ENCODE peak calls at places on chromosomes 5 and 9, in five cellular contexts. One of them, this sample, is unnamed.

GRCh38 chr9:129280236-129281231 is 102.5 kb upstream of the IER5L start:
- DNase-seq in choroid plexus epithelial cell: no peak
- DNase-seq in iris pigment epithelial cell: no peak
- DNase-seq in brain microvascular endothelial cell: no peak
- DNase-seq in EL: no peak
- DNase-seq in this sample: no peak

GRCh38 chr5:126234563-126235195 is 188.5 kb upstream of the GRAMD2B start:
- DNase-seq in EL: peak; percentile 31
- DNase-seq in choroid plexus epithelial cell: peak; percentile 66
- DNase-seq in iris pigment epithelial cell: peak; percentile 36
- DNase-seq in brain microvascular endothelial cell: peak; percentile 18
- DNase-seq in this sample: peak; percentile 24

GRCh38 chr5:41182666-41183065 is 30.7 kb downstream of the C6 start:
- DNase-seq in brain microvascular endothelial cell: no peak
- DNase-seq in EL: no peak
- DNase-seq in choroid plexus epithelial cell: no peak
- DNase-seq in iris pigment epithelial cell: no peak
- DNase-seq in this sample: no peak

GRCh38 chr5:10860645-10861455 is 99.8 kb upstream of the DAP start:
- DNase-seq in choroid plexus epithelial cell: peak; percentile 41
- DNase-seq in iris pigment epithelial cell: peak; percentile 71
- DNase-seq in brain microvascular endothelial cell: peak; percentile 36
- DNase-seq in EL: peak; percentile 78
- DNase-seq in this sample: no peak

GRCh38 chr5:172746725-172747124 is 24.3 kb downstream of the DUSP1 start:
- DNase-seq in EL: no peak
- DNase-seq in brain microvascular endothelial cell: no peak
- DNase-seq in iris pigment epithelial cell: no peak
- DNase-seq in choroid plexus epithelial cell: no peak
- DNase-seq in this sample: no peak

GRCh38 chr9:133727277-133727875 is 10.8 kb downstream of the SARDH start:
- DNase-seq in brain microvascular endothelial cell: no peak
- DNase-seq in choroid plexus epithelial cell: no peak
- DNase-seq in EL: no peak
- DNase-seq in iris pigment epithelial cell: no peak
- DNase-seq in this sample: no peak

GRCh38 chr5:140633081-140633471 is at the start of gene CD14:
- DNase-seq in brain microvascular endothelial cell: peak; percentile 48
- DNase-seq in choroid plexus epithelial cell: peak; percentile 44
- DNase-seq in iris pigment epithelial cell: peak; percentile 33
- DNase-seq in EL: peak; percentile 86
- DNase-seq in this sample: peak; percentile 40

GRCh38 chr5:177307544-177308363 is 3.9 kb downstream of the MXD3 start:
- DNase-seq in iris pigment epithelial cell: no peak
- DNase-seq in choroid plexus epithelial cell: no peak
- DNase-seq in EL: no peak
- DNase-seq in brain microvascular endothelial cell: no peak
- DNase-seq in this sample: no peak

GRCh38 chr5:41527201-41527779 is 16.9 kb upstream of the PLCXD3 start:
- DNase-seq in EL: peak; percentile 96
- DNase-seq in iris pigment epithelial cell: peak; percentile 83
- DNase-seq in brain microvascular endothelial cell: peak; percentile 93
- DNase-seq in choroid plexus epithelial cell: peak; percentile 96
- DNase-seq in this sample: peak; percentile 100

GRCh38 chr9:134371731-134372130 is 45.5 kb downstream of the RXRA start:
- DNase-seq in EL: no peak
- DNase-seq in brain microvascular endothelial cell: no peak
- DNase-seq in iris pigment epithelial cell: no peak
- DNase-seq in choroid plexus epithelial cell: no peak
- DNase-seq in this sample: no peak

GRCh38 chr9:5025416-5025815 is 40.3 kb downstream of the JAK2 start:
- DNase-seq in iris pigment epithelial cell: peak; percentile 49
- DNase-seq in choroid plexus epithelial cell: peak; percentile 23
- DNase-seq in EL: peak; percentile 33
- DNase-seq in brain microvascular endothelial cell: peak; percentile 26
- DNase-seq in this sample: peak; percentile 56

This sample was measured in fibroblast of pulmonary artery.